ENCODE peak calls at places on chromosome 10, in nine cellular contexts. G is caudate nucleus; A is T-helper 22 cell; P is HCEC 1CT; Y is NCI-H748 treated with DMSO at 0.1 percent for 48 hours; L is GM03348; H is NCI-H2171; J is NAMALWA; C is stimulated activated CD8-positive, alpha-beta memory T cell treated with anti-CD3 and anti-CD28 coated beads, Interleukin-4, amount 100 ng/mL, for 4 hours. D is an unnamed sample.

GRCh38 chr10:62083868-62084267 is 182.4 kb downstream of the ARID5B start:
- DNase-seq in A (no peak), H (peak; percentile 83), C (no peak), L (no peak), Y (peak; percentile 65), G (no peak), J (peak; percentile 47), P (peak; percentile 84), D (no peak)

GRCh38 chr10:98636921-98637329 is 190.2 kb upstream of the HPS1 start:
- DNase-seq in L (no peak), J (no peak), H (no peak), Y (no peak), A (no peak), P (peak; percentile 21), C (no peak), G (no peak), D (no peak)

GRCh38 chr10:132546567-132547420 is 9.2 kb downstream of the INPP5A start:
- DNase-seq in C (no peak), H (no peak), G (no peak), L (no peak), Y (no peak), J (peak; percentile 74), P (no peak), A (no peak), D (peak; percentile 18)

GRCh38 chr10:78412605-78413004 is 378.9 kb downstream of the RPS24 start:
- DNase-seq in G (no peak), Y (no peak), A (no peak), C (no peak), P (no peak), H (no peak), J (no peak), L (no peak), D (no peak)

GRCh38 chr10:102157224-102157623 is 5.0 kb downstream of the NOLC1 start:
- DNase-seq in J (no peak), P (no peak), H (no peak), A (no peak), C (no peak), G (no peak), L (no peak), Y (no peak), D (no peak)

GRCh38 chr10:78203915-78204818 is 170.5 kb downstream of the RPS24 start:
- DNase-seq in L (peak; percentile 29), Y (no peak), H (peak; percentile 44), C (no peak), P (no peak), J (no peak), A (no peak), G (no peak), D (no peak)

GRCh38 chr10:119364941-119365340 is 157.6 kb downstream of the GRK5 start:
- DNase-seq in P (no peak), Y (no peak), G (no peak), L (no peak), J (no peak), A (no peak), C (no peak), H (no peak), D (no peak)

GRCh38 chr10:43649149-43649523 is 455 bp upstream of the ZNF32 start:
- DNase-seq in C (no peak), P (no peak), J (no peak), Y (no peak), A (no peak), G (no peak), L (no peak), H (no peak), D (no peak)

D was measured in psoas muscle.